ENCODE peak calls at places on chromosomes 1 and 21, in four cellular contexts. One of them, this sample, is unnamed.
A peak's percentile ranks its signal among the peaks of the same experiment; 100 is the strongest.

GRCh38 chr1:207698822-207699483 is 52.9 kb upstream of the CD46 start:
- DNase-seq in mucosa of descending colon: no peak
- DNase-seq in G401: peak; percentile 52
- DNase-seq in T-helper 9 cell: no peak
- DNase-seq in this sample: peak; percentile 55

GRCh38 chr21:29696947-29697346 is 242.8 kb downstream of the GRIK1 start:
- DNase-seq in mucosa of descending colon: no peak
- DNase-seq in G401: no peak
- DNase-seq in T-helper 9 cell: no peak
- DNase-seq in this sample: no peak

GRCh38 chr1:169124459-169124858 is 18.0 kb downstream of the ATP1B1 start:
- DNase-seq in mucosa of descending colon: no peak
- DNase-seq in G401: no peak
- DNase-seq in T-helper 9 cell: no peak
- DNase-seq in this sample: no peak

GRCh38 chr1:98692482-98692881 is 31.0 kb downstream of the SNX7 start:
- DNase-seq in mucosa of descending colon: no peak
- DNase-seq in G401: no peak
- DNase-seq in T-helper 9 cell: no peak
- DNase-seq in this sample: no peak

GRCh38 chr1:149849246-149849946 is 50.0 kb upstream of the BOLA1 start:
- DNase-seq in mucosa of descending colon: no peak
- DNase-seq in G401: peak; percentile 8
- DNase-seq in T-helper 9 cell: no peak
- DNase-seq in this sample: peak; percentile 15

GRCh38 chr1:161185732-161186311 is 8.5 kb upstream of the B4GALT3 start:
- DNase-seq in mucosa of descending colon: no peak
- DNase-seq in G401: no peak
- DNase-seq in T-helper 9 cell: no peak
- DNase-seq in this sample: no peak

GRCh38 chr21:31660134-31660565 is 657 bp downstream of the SOD1 start:
- DNase-seq in mucosa of descending colon: peak; percentile 73
- DNase-seq in G401: peak; percentile 43
- DNase-seq in T-helper 9 cell: no peak
- DNase-seq in this sample: no peak

GRCh38 chr1:182389619-182390047 is 2.0 kb downstream of the GLUL start:
- DNase-seq in mucosa of descending colon: no peak
- DNase-seq in G401: no peak
- DNase-seq in T-helper 9 cell: no peak
- DNase-seq in this sample: no peak

GRCh38 chr1:183168308-183168707 is 17.8 kb upstream of the LAMC2 start:
- DNase-seq in mucosa of descending colon: no peak
- DNase-seq in G401: no peak
- DNase-seq in T-helper 9 cell: no peak
- DNase-seq in this sample: no peak

GRCh38 chr21:33931799-33932390 is 16.3 kb upstream of the ATP5PO start:
- DNase-seq in mucosa of descending colon: no peak
- DNase-seq in G401: no peak
- DNase-seq in T-helper 9 cell: no peak
- DNase-seq in this sample: no peak

GRCh38 chr1:41507152-41507720 is 22.8 kb upstream of the EDN2 start:
- DNase-seq in mucosa of descending colon: no peak
- DNase-seq in G401: no peak
- DNase-seq in T-helper 9 cell: no peak
- DNase-seq in this sample: no peak

GRCh38 chr1:84412316-84412942 is 14.1 kb downstream of the DNASE2B start:
- DNase-seq in mucosa of descending colon: no peak
- DNase-seq in G401: no peak
- DNase-seq in T-helper 9 cell: no peak
- DNase-seq in this sample: no peak

GRCh38 chr1:160103658-160104519 is 5.5 kb upstream of the IGSF8 start:
- DNase-seq in mucosa of descending colon: no peak
- DNase-seq in G401: peak; percentile 84
- DNase-seq in T-helper 9 cell: no peak
- DNase-seq in this sample: peak; percentile 79

GRCh38 chr1:212529211-212529731 is 79.3 kb upstream of the ATF3 start:
- DNase-seq in mucosa of descending colon: no peak
- DNase-seq in G401: no peak
- DNase-seq in T-helper 9 cell: no peak
- DNase-seq in this sample: no peak

GRCh38 chr1:30527511-30528140 is 195.8 kb downstream of the MATN1 start:
- DNase-seq in mucosa of descending colon: no peak
- DNase-seq in G401: no peak
- DNase-seq in T-helper 9 cell: no peak
- DNase-seq in this sample: no peak

GRCh38 chr1:110639724-110640386 is 33.7 kb upstream of the KCNA2 start:
- DNase-seq in mucosa of descending colon: no peak
- DNase-seq in G401: no peak
- DNase-seq in T-helper 9 cell: no peak
- DNase-seq in this sample: no peak

GRCh38 chr1:245235156-245235555 is 80.4 kb downstream of the KIF26B start:
- DNase-seq in mucosa of descending colon: no peak
- DNase-seq in G401: peak; percentile 67
- DNase-seq in T-helper 9 cell: no peak
- DNase-seq in this sample: peak; percentile 50

GRCh38 chr1:93779540-93780121 is 98.0 kb upstream of the BCAR3 start:
- DNase-seq in mucosa of descending colon: no peak
- DNase-seq in G401: no peak
- DNase-seq in T-helper 9 cell: no peak
- DNase-seq in this sample: no peak

GRCh38 chr1:203264052-203264501 is 34.6 kb upstream of the CHIT1 start:
- DNase-seq in mucosa of descending colon: no peak
- DNase-seq in G401: no peak
- DNase-seq in T-helper 9 cell: no peak
- DNase-seq in this sample: no peak

GRCh38 chr1:115134850-115135484 is 45.7 kb upstream of the TSPAN2 start:
- DNase-seq in mucosa of descending colon: no peak
- DNase-seq in G401: no peak
- DNase-seq in T-helper 9 cell: no peak
- DNase-seq in this sample: no peak

GRCh38 chr1:202010042-202011015 is at the start of gene ELF3:
- DNase-seq in mucosa of descending colon: peak; percentile 91
- DNase-seq in G401: peak; percentile 37
- DNase-seq in T-helper 9 cell: no peak
- DNase-seq in this sample: peak; percentile 41

This sample was measured in cerebellar cortex.